ENCODE peak calls at places on chromosome 14, in six cellular contexts. D is A549, X is heart left ventricle, B is testis, L is adrenal gland, Y is sigmoid colon. G is an unnamed sample.

GRCh38 chr14:81137316-81137715 is 83.4 kb downstream of the GTF2A1 start:
- DNase-seq in Y (no peak), X (no peak), D (peak), B (no peak), L (peak), G (no peak)

GRCh38 chr14:66944872-66945271 is 244.4 kb upstream of the GARIN2 start:
- DNase-seq in Y (no peak), L (no peak), B (no peak), X (no peak), D (no peak), G (no peak)

GRCh38 chr14:75589896-75590295 is 11.5 kb downstream of the FLVCR2 start:
- DNase-seq in D (no peak), B (no peak), X (no peak), L (no peak), Y (peak), G (no peak)

GRCh38 chr14:67987596-67987995 is 168.0 kb downstream of the RAD51B start:
- DNase-seq in L (no peak), D (no peak), Y (no peak), X (no peak), B (peak), G (no peak)

GRCh38 chr14:94029250-94029649 is 3.1 kb downstream of the OTUB2 start:
- DNase-seq in D (no peak), X (no peak), L (no peak), B (no peak), Y (no peak), G (no peak)

GRCh38 chr14:90398315-90398811 is 1.5 kb downstream of the CALM1 start:
- DNase-seq in D (no peak), B (peak), Y (peak), X (peak), L (peak), G (peak)

GRCh38 chr14:39406560-39406959 is 25.7 kb downstream of the FBXO33 start:
- DNase-seq in X (no peak), B (no peak), Y (no peak), L (no peak), D (no peak), G (no peak)

GRCh38 chr14:72611956-72612500 is 281.9 kb downstream of the DPF3 start:
- DNase-seq in X (no peak), Y (peak), B (no peak), D (no peak), L (no peak), G (no peak)

GRCh38 chr14:20836668-20837338 is 34.2 kb upstream of the RNASE1 start:
- DNase-seq in Y (no peak), B (peak), X (no peak), D (peak), L (peak), G (no peak)

GRCh38 chr14:34931206-34931605 is 51.6 kb upstream of the SRP54 start:
- DNase-seq in L (no peak), D (no peak), X (no peak), B (no peak), Y (no peak), G (no peak)

GRCh38 chr14:99182548-99183115 is 89.4 kb downstream of the BCL11B start:
- DNase-seq in Y (peak), D (no peak), L (no peak), X (no peak), B (no peak), G (no peak)

GRCh38 chr14:59116984-59117415 is 71.5 kb upstream of the DAAM1 start:
- DNase-seq in D (peak), Y (no peak), B (no peak), X (no peak), L (no peak), G (no peak)

GRCh38 chr14:35401422-35401729 is 3.2 kb downstream of the NFKBIA start:
- DNase-seq in D (no peak), B (no peak), X (no peak), L (no peak), Y (no peak), G (no peak)

GRCh38 chr14:74888164-74889158 is 6.7 kb downstream of the DLST start:
- DNase-seq in L (peak), Y (no peak), D (no peak), X (no peak), B (no peak), G (no peak)

GRCh38 chr14:88473791-88474190 is 81.0 kb downstream of the PTPN21 start:
- DNase-seq in X (no peak), Y (no peak), B (no peak), D (no peak), L (no peak), G (no peak)

GRCh38 chr14:75579882-75580281 is 1.5 kb downstream of the FLVCR2 start:
- DNase-seq in D (no peak), B (peak), Y (peak), X (no peak), L (peak), G (no peak)

GRCh38 chr14:88016768-88017167 is 11.8 kb downstream of the GPR65 start:
- DNase-seq in L (no peak), D (no peak), B (no peak), Y (no peak), X (no peak), G (no peak)

GRCh38 chr14:71701990-71702389 is 230.2 kb upstream of the RGS6 start:
- DNase-seq in D (no peak), L (no peak), B (no peak), X (no peak), Y (no peak), G (no peak)

GRCh38 chr14:86505808-86506207 is 975.9 kb downstream of the FLRT2 start:
- DNase-seq in L (no peak), D (no peak), B (no peak), Y (no peak), X (no peak), G (no peak)

GRCh38 chr14:71328183-71328582 is 420.9 kb downstream of the PCNX1 start:
- DNase-seq in Y (no peak), D (no peak), X (no peak), B (no peak), L (no peak), G (no peak)

GRCh38 chr14:61662437-61663311 is 32.6 kb upstream of the HIF1A start:
- DNase-seq in Y (no peak), B (no peak), L (no peak), D (peak), X (no peak), G (peak)

GRCh38 chr14:38224328-38224727 is 16.6 kb downstream of the SSTR1 start:
- DNase-seq in X (no peak), B (no peak), D (no peak), L (no peak), Y (no peak), G (no peak)

GRCh38 chr14:24576766-24577165 is 716 bp upstream of the CTSG start:
- DNase-seq in B (no peak), L (no peak), Y (no peak), X (no peak), D (no peak), G (no peak)

GRCh38 chr14:51225751-51226150 is 14.3 kb upstream of the TMX1 start:
- DNase-seq in B (no peak), X (no peak), Y (no peak), D (no peak), L (no peak), G (no peak)

GRCh38 chr14:24172871-24173281 is 996 bp downstream of the REC8 start:
- DNase-seq in L (no peak), B (no peak), X (peak), Y (no peak), D (no peak), G (no peak)

GRCh38 chr14:77303417-77304156 is 17.1 kb downstream of the POMT2 start:
- DNase-seq in D (peak), Y (no peak), B (no peak), L (peak), X (no peak), G (peak)

GRCh38 chr14:87600236-87600635 is 392.7 kb downstream of the GALC start:
- DNase-seq in L (no peak), B (no peak), D (no peak), Y (no peak), X (no peak), G (peak)

GRCh38 chr14:30980980-30981379 is 44.5 kb upstream of the AP4S1 start:
- DNase-seq in L (no peak), X (no peak), Y (no peak), B (no peak), D (no peak), G (no peak)

GRCh38 chr14:100285021-100285912 is 21.0 kb downstream of the SLC25A29 start:
- DNase-seq in B (peak), Y (no peak), X (peak), D (peak), L (peak), G (peak)
- TF ChIP-seq POLR2A in B (no peak), Y (no peak), X (no peak), D (peak), L (peak), G (no peak)

GRCh38 chr14:96741151-96741977 is 55.8 kb upstream of the VRK1 start:
- DNase-seq in L (peak), X (peak), D (peak), Y (peak), B (peak), G (peak)
- H3K4me3 ChIP-seq in L (no peak), X (peak), D (peak), Y (peak), B (peak), G (no peak)

DNA sequence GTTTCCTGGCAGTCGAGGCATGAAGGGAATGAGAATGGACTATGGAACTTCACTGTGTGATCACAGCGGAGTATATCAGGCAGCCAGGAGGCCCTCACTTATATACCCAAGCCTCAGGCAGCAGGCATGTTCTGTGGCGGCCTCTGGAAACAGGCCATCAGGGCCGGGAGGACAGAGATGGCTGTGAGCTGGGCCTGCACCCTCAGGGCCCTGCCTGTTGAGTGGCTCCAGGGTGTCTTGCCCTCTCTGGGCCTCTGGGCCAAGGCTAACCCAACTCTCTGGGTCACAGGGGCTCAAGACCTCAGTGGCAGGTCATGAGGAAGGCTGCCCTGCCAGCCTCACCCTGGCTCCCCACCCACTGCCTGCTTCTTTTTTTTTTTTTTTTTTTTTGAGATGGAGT is 33.9 kb upstream of the RCOR1 start:
- DNase-seq in X (peak), D (no peak), L (no peak), B (no peak), Y (no peak), G (no peak)
- TF ChIP-seq POLR2A in X (no peak), D (no peak), L (no peak), B (no peak), Y (no peak), G (no peak)

DNA sequence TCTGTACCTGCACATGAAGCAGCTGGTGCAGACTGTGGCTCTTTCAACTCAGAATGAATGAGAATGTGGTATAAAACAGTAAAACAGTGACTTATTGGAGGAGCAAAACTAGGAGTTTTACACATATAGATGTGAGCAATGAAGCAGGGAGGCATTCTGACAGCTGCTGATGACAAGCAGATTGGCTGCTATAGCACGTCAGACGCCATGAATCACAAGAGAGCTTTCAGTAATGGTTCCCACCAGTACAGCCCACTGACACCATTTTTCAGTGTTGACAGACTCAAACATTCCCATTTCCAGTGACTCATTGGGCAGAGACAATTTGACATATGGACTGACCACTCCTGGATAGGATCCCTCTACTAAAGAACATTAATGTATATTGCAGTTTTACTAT is 24.6 kb upstream of the FSCB start:
- DNase-seq in L (no peak), B (no peak), D (no peak), Y (no peak), X (no peak), G (no peak)
- H3K4me3 ChIP-seq in L (no peak), B (no peak), D (no peak), Y (no peak), X (no peak), G (no peak)

GRCh38 chr14:105855246-105855892 is 329.0 kb downstream of the TMEM121 start:
- DNase-seq in D (no peak), L (peak), Y (peak), B (peak), X (peak), G (peak)
- TF ChIP-seq POLR2A in D (no peak), L (no peak), Y (no peak), B (no peak), X (no peak), G (no peak)

GRCh38 chr14:22838631-22839041 is 2.3 kb downstream of the MMP14 start:
- DNase-seq in D (no peak), Y (no peak), X (peak), L (no peak), B (no peak), G (peak)
- H3K4me3 ChIP-seq in D (no peak), Y (peak), X (peak), L (no peak), B (no peak), G (peak)

DNA sequence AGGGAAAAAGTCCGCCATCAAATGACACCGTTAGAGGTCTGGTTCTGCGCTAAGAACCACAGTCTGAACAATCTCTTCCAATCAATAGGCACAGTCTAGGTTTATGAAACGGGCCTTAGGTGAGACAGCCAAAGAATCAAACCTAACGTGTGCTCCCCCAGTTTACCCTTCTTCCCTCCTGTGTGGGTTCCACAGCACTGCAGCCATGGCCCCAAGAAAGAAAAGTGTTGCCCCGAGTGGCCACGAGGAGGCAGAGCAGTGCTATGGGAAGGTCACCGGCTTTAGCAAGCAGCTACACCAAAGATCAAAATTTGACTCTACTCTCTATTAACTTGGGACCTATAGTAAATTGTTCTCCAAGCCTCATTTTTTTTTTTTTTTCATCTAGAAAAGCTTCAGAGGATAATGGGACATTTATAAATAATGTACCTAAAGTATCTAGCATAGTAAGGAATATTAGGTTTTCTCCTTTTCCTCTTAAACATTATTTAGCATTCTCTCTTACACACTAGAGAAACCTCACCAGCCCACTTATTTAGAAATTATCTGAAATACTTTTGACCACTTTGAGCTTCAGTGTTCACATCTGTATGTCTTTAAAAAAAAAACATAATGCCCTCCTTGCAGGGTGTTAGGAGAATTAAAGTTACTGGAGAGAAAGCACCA is 70.2 kb upstream of the GPHB5 start:
- DNase-seq in X (peak), L (peak), D (peak), B (peak), Y (peak), G (peak)
- TF ChIP-seq POLR2A in X (no peak), L (no peak), D (no peak), B (no peak), Y (no peak), G (no peak)

G was measured in lower leg skin.